ENCODE peak calls at places on chromosomes 12 and 14, in four cellular contexts. X is sciatic nerve; J is mesothelial cell of epicardium; G is stimulated activated CD4-positive, alpha-beta T cell treated with anti-CD3 and anti-CD28 coated beads, Interleukin-15, amount 100 ng/mL, for 1 hour. P is an unnamed sample.

GRCh38 chr14:59360923-59361794 is 104.0 kb downstream of the GPR135 start:
- DNase-seq in X (no peak), J (no peak), G (no peak), P (peak)

GRCh38 chr14:96297000-96297399 is 41.0 kb downstream of the BDKRB1 start:
- DNase-seq in X (no peak), J (no peak), G (no peak), P (no peak)

GRCh38 chr12:63921157-63921556 is 76.7 kb downstream of the SRGAP1 start:
- DNase-seq in X (no peak), J (no peak), G (no peak), P (no peak)

GRCh38 chr14:77064535-77065178 is 33.4 kb upstream of the CIPC start:
- DNase-seq in X (no peak), J (no peak), G (no peak), P (no peak)

GRCh38 chr14:72416081-72416849 is 477.6 kb downstream of the DPF3 start:
- DNase-seq in X (no peak), J (no peak), G (no peak), P (no peak)

GRCh38 chr14:94043756-94044475 is 17.8 kb downstream of the OTUB2 start:
- DNase-seq in X (peak), J (no peak), G (no peak), P (peak)

GRCh38 chr12:109870648-109871047 is 9.7 kb downstream of the GLTP start:
- DNase-seq in X (no peak), J (no peak), G (no peak), P (no peak)

GRCh38 chr12:26242683-26243082 is 47.3 kb downstream of the SSPN start:
- DNase-seq in X (no peak), J (no peak), G (no peak), P (no peak)

GRCh38 chr12:65277994-65278575 is 398 bp upstream of the MSRB3 start:
- DNase-seq in X (no peak), J (peak), G (no peak), P (no peak)

GRCh38 chr14:102474934-102475333 is 34.6 kb downstream of the ANKRD9 start:
- DNase-seq in X (no peak), J (no peak), G (no peak), P (peak)

GRCh38 chr12:59500915-59501314 is 94.9 kb upstream of the SLC16A7 start:
- DNase-seq in X (no peak), J (no peak), G (no peak), P (no peak)

GRCh38 chr14:77239412-77239811 is 31.6 kb downstream of the NGB start:
- DNase-seq in X (no peak), J (no peak), G (no peak), P (no peak)

GRCh38 chr12:131008461-131009270 is 55.0 kb downstream of the ADGRD1 start:
- DNase-seq in X (peak), J (no peak), G (no peak), P (no peak)

GRCh38 chr12:113932411-113933196 is 33.5 kb downstream of the RBM19 start:
- DNase-seq in X (no peak), J (no peak), G (no peak), P (no peak)

GRCh38 chr12:133129368-133130037 is 571 bp downstream of the ZNF891 start:
- DNase-seq in X (peak), J (no peak), G (no peak), P (no peak)

GRCh38 chr14:89303452-89304435 is 113.3 kb downstream of the FOXN3 start:
- DNase-seq in X (peak), J (no peak), G (no peak), P (peak)

GRCh38 chr12:92064420-92064819 is 81.2 kb downstream of the BTG1 start:
- DNase-seq in X (no peak), J (no peak), G (no peak), P (no peak)

GRCh38 chr12:55707841-55708694 is at the start of gene ITGA7:
- DNase-seq in X (peak), J (peak), G (peak), P (peak)

GRCh38 chr12:58069268-58069967 is 128.1 kb downstream of the ATP23 start:
- DNase-seq in X (no peak), J (no peak), G (no peak), P (no peak)

GRCh38 chr12:20624718-20625117 is 70.4 kb upstream of the SLCO1C1 start:
- DNase-seq in X (no peak), J (no peak), G (no peak), P (no peak)

GRCh38 chr12:3354586-3354985 is 136.4 kb upstream of the PRMT8 start:
- DNase-seq in X (no peak), J (no peak), G (no peak), P (no peak)

GRCh38 chr14:20848316-20848954 is 42.8 kb upstream of the RNASE3 start:
- DNase-seq in X (no peak), J (no peak), G (no peak), P (no peak)

GRCh38 chr14:99821519-99822165 is 28.4 kb downstream of the EML1 start:
- DNase-seq in X (no peak), J (peak), G (no peak), P (no peak)

P was measured in upper lobe of right lung.